ENCODE peak calls at places on chromosomes 13 and 19, in six cellular contexts. X is iris pigment epithelial cell, U is DMS 273 treated with DMSO at 0.1 percent for 48 hours, H is mesothelial cell of epicardium, Z is Right ventricle myocardium superior, F is AG09319. Q is an unnamed sample.

GRCh38 chr19:48624791-48625723 is 5.8 kb downstream of the SPHK2 start:
- DNase-seq in X (no peak), U (no peak), H (no peak), Z (no peak), F (no peak), Q (no peak)

GRCh38 chr19:10544242-10544752 is 593 bp downstream of the ATG4D start:
- DNase-seq in X (no peak), U (no peak), H (no peak), Z (no peak), F (no peak), Q (no peak)

GRCh38 chr13:31236211-31236786 is 36.5 kb downstream of the B3GLCT start:
- DNase-seq in X (peak; percentile 55), U (no peak), H (no peak), Z (no peak), F (peak; percentile 29), Q (peak; percentile 49)

GRCh38 chr19:15141143-15141542 is 33.9 kb downstream of the SYDE1 start:
- DNase-seq in X (no peak), U (no peak), H (no peak), Z (no peak), F (no peak), Q (no peak)

GRCh38 chr13:75481176-75482069 is 546 bp downstream of the TBC1D4 start:
- DNase-seq in X (peak; percentile 43), U (no peak), H (peak; percentile 64), Z (peak; percentile 61), F (no peak), Q (no peak)

GRCh38 chr13:46951516-46951915 is 54.7 kb upstream of the HTR2A start:
- DNase-seq in X (no peak), U (no peak), H (no peak), Z (no peak), F (no peak), Q (no peak)

GRCh38 chr19:41437944-41438574 is 1.7 kb downstream of the DMAC2 start:
- DNase-seq in X (no peak), U (no peak), H (no peak), Z (peak; percentile 20), F (no peak), Q (no peak)

GRCh38 chr19:30406220-30406944 is 34.2 kb downstream of the ZNF536 start:
- DNase-seq in X (no peak), U (no peak), H (no peak), Z (peak; percentile 58), F (no peak), Q (no peak)

GRCh38 chr13:99268822-99269221 is 10.6 kb upstream of the GPR18 start:
- DNase-seq in X (no peak), U (no peak), H (no peak), Z (no peak), F (no peak), Q (no peak)

GRCh38 chr13:91347212-91347995 is at the start of gene MIR17HG:
- DNase-seq in X (peak; percentile 88), U (peak; percentile 75), H (peak; percentile 91), Z (peak; percentile 93), F (no peak), Q (peak; percentile 71)

GRCh38 chr13:54185785-54186184 is 1157.2 kb downstream of the OLFM4 start:
- DNase-seq in X (no peak), U (no peak), H (no peak), Z (no peak), F (no peak), Q (no peak)

GRCh38 chr19:56383826-56384605 is 9.3 kb downstream of the ZNF582 start:
- DNase-seq in X (peak; percentile 46), U (no peak), H (no peak), Z (no peak), F (no peak), Q (peak; percentile 34)

GRCh38 chr13:38979891-38980627 is 10.6 kb downstream of the STOML3 start:
- DNase-seq in X (peak; percentile 20), U (no peak), H (no peak), Z (peak; percentile 55), F (no peak), Q (no peak)

GRCh38 chr13:22018297-22019210 is 347.7 kb downstream of the FGF9 start:
- DNase-seq in X (no peak), U (no peak), H (no peak), Z (no peak), F (no peak), Q (no peak)

GRCh38 chr13:79480954-79481684 is at the start of gene NDFIP2:
- DNase-seq in X (peak; percentile 88), U (peak; percentile 46), H (peak; percentile 92), Z (peak; percentile 92), F (no peak), Q (peak; percentile 81)

GRCh38 chr13:99155821-99156220 is 44.8 kb upstream of the UBAC2 start:
- DNase-seq in X (no peak), U (no peak), H (no peak), Z (no peak), F (no peak), Q (no peak)

GRCh38 chr13:108795841-108796240 is 166.4 kb downstream of the MYO16 start:
- DNase-seq in X (peak; percentile 37), U (no peak), H (no peak), Z (no peak), F (no peak), Q (no peak)

GRCh38 chr13:51397262-51397933 is 55.4 kb downstream of the INTS6 start:
- DNase-seq in X (peak; percentile 95), U (no peak), H (no peak), Z (no peak), F (peak; percentile 48), Q (peak; percentile 35)

GRCh38 chr13:110265682-110266430 is 41.1 kb downstream of the COL4A1 start:
- DNase-seq in X (no peak), U (no peak), H (no peak), Z (peak; percentile 78), F (no peak), Q (no peak)

GRCh38 chr19:15730538-15730937 is 2.7 kb downstream of the OR10H2 start:
- DNase-seq in X (no peak), U (no peak), H (no peak), Z (no peak), F (no peak), Q (no peak)

GRCh38 chr13:42102961-42103688 is 54.7 kb downstream of the DGKH start:
- DNase-seq in X (peak; percentile 32), U (no peak), H (no peak), Z (no peak), F (peak; percentile 5), Q (no peak)